ENCODE peak calls at places on chromosome 19, in seven cellular contexts. Z is activated CD4-positive, alpha-beta T cell treated with anti-CD3 and anti-CD28 coated beads, Interleukin-2, amount 50 U/mL, for 24 hours; P is dermis microvascular lymphatic vessel endothelial cell; J is EL; F is M059J; M is choroid plexus epithelial cell; S is aorta. X is an unnamed sample.

GRCh38 chr19:48308695-48309586 is 16.4 kb upstream of the EMP3 start:
- DNase-seq in J (peak; percentile 33), F (no peak), S (no peak), Z (no peak), P (no peak), M (peak; percentile 84), X (no peak)

GRCh38 chr19:44552324-44552723 is 22.8 kb upstream of the CEACAM20 start:
- DNase-seq in Z (no peak), J (peak; percentile 59), S (no peak), F (peak; percentile 62), P (no peak), M (peak; percentile 26), X (no peak)

GRCh38 chr19:56167064-56167578 is 8.7 kb upstream of the GALP start:
- DNase-seq in F (peak; percentile 34), M (peak; percentile 21), J (no peak), Z (no peak), P (no peak), S (no peak), X (no peak)

GRCh38 chr19:58038688-58039204 is 4.9 kb downstream of the ZSCAN1 start:
- DNase-seq in J (no peak), P (no peak), M (no peak), F (no peak), Z (no peak), S (no peak), X (no peak)

GRCh38 chr19:49988433-49988832 is 27.5 kb upstream of the SIGLEC11 start:
- DNase-seq in J (peak; percentile 61), M (peak; percentile 19), F (peak; percentile 83), P (no peak), Z (no peak), S (no peak), X (no peak)

GRCh38 chr19:58450836-58451357 is 525 bp upstream of the ZNF324B start:
- DNase-seq in S (no peak), J (no peak), Z (no peak), F (peak; percentile 44), M (no peak), P (no peak), X (no peak)

GRCh38 chr19:12052057-12052570 is 647 bp downstream of the ZNF878 start:
- DNase-seq in Z (no peak), S (no peak), M (no peak), J (peak; percentile 46), P (no peak), F (peak; percentile 56), X (no peak)

GRCh38 chr19:1076951-1077350 is 10.0 kb downstream of the ARHGAP45 start:
- DNase-seq in P (no peak), Z (peak; percentile 88), J (no peak), F (peak; percentile 66), S (peak; percentile 80), M (no peak), X (no peak)

GRCh38 chr19:42762782-42763181 is 2.7 kb downstream of the PSG8 start:
- DNase-seq in F (peak; percentile 55), M (peak; percentile 5), Z (no peak), S (no peak), P (peak; percentile 73), J (peak; percentile 58), X (no peak)

GRCh38 chr19:35029737-35030256 is 473 bp upstream of the SCN1B start:
- DNase-seq in J (no peak), P (no peak), S (peak; percentile 67), Z (no peak), F (no peak), M (no peak), X (no peak)

GRCh38 chr19:41367848-41368301 is 3.9 kb upstream of the B9D2 start:
- DNase-seq in S (no peak), J (peak; percentile 90), F (peak; percentile 92), Z (no peak), M (peak; percentile 88), P (no peak), X (no peak)

GRCh38 chr19:17757125-17757524 is 5.8 kb downstream of the FCHO1 start:
- DNase-seq in S (peak; percentile 88), J (peak; percentile 67), Z (no peak), P (no peak), M (peak; percentile 76), F (peak; percentile 71), X (no peak)

GRCh38 chr19:623974-624373 is 9.4 kb downstream of the POLRMT start:
- DNase-seq in Z (no peak), S (no peak), P (no peak), J (peak; percentile 93), F (no peak), M (peak; percentile 98), X (no peak)

GRCh38 chr19:55080915-55081772 is 5.5 kb downstream of the EPS8L1 start:
- DNase-seq in Z (peak; percentile 78), S (peak; percentile 90), M (peak; percentile 78), F (peak; percentile 32), P (no peak), J (peak; percentile 60), X (no peak)

X was measured in coronary artery.